ENCODE peak calls at places on chromosomes 11 and 22, in seven cellular contexts. P is Caco-2; D is cardiac muscle cell; E is adrenal gland; V is uterus; X is GM23248; G is CD8-positive, alpha-beta T cell. A is an unnamed sample. For H3K4me1 and H3K9me3, the result is how much of the 10 kb centered on the place peaks cover.

GRCh38 chr11:503179-503981 is 3.7 kb downstream of the RNH1 start:
- DNase-seq in P (no peak), D (no peak), E (peak), V (peak), X (peak), G (no peak), A (no peak)

GRCh38 chr11:106156290-106156937 is 79.0 kb downstream of the AASDHPPT start:
- DNase-seq in P (peak), D (peak), E (peak), V (peak), X (peak), G (no peak), A (no peak)

GRCh38 chr11:76663912-76664440 is 6.6 kb downstream of the LRRC32 start:
- DNase-seq in P (no peak), D (no peak), E (no peak), V (no peak), X (no peak), G (no peak), A (no peak)

GRCh38 chr11:37115963-37116362 is 517.9 kb upstream of the RAG2 start:
- DNase-seq in P (no peak), D (no peak), E (no peak), V (no peak), X (no peak), G (no peak), A (no peak)

GRCh38 chr11:25576320-25576719 is 755.6 kb upstream of the ANO3 start:
- DNase-seq in P (no peak), D (no peak), E (no peak), V (no peak), X (no peak), G (no peak), A (no peak)

GRCh38 chr11:123434262-123434661 is 4.2 kb downstream of the GRAMD1B start:
- DNase-seq in P (peak), D (no peak), E (no peak), V (no peak), X (peak), G (no peak), A (peak)

GRCh38 chr11:13094930-13095687 is 86.0 kb downstream of the RASSF10 start:
- DNase-seq in P (peak), D (no peak), E (no peak), V (no peak), X (no peak), G (no peak), A (no peak)

GRCh38 chr11:134332189-134332631 is 422 bp downstream of the GLB1L2 start:
- DNase-seq in P (peak), D (peak), E (peak), V (peak), X (no peak), G (no peak), A (peak)

GRCh38 chr22:48822278-48823233 is 1005.1 kb downstream of the BRD1 start:
- DNase-seq in P (no peak), D (no peak), E (no peak), V (no peak), X (no peak), G (no peak), A (peak)

GRCh38 chr11:18229501-18229900 is 7.1 kb downstream of the SAA4 start:
- DNase-seq in P (no peak), D (no peak), E (no peak), V (no peak), X (no peak), G (no peak), A (no peak)
- H3K4me1 ChIP-seq in P (under half), D (under half), E (under half), V (under half), X (under half), G (under half), A (under half)

DNA sequence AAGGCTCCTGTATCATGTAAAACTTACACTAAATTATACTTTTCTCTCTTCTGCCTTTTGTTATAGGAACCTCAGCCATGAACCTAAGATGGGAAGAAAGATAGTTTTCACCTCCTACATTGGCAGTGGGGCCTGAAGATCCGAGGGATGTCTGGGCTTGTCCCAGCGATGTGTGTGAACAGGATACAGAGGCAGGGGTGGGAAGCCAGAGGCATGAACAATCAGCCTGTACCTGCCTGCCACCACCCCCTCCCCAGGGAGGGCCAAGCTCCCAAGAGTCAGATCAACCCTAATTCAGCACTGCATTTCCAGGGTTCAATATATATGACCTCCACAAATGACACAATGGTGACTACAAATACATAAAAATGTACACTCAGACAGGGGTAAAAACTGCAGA is 9.4 kb downstream of the KIAA0930 start:
- DNase-seq in P (no peak), D (no peak), E (no peak), V (no peak), X (no peak), G (no peak), A (no peak)
- H3K9me3 ChIP-seq in P (under half), D (under half), E (under half), V (under half), X (under half), G (under half), A (under half)

GRCh38 chr22:50191041-50191740 is 5.5 kb downstream of the TRABD start:
- DNase-seq in P (no peak), D (peak), E (no peak), V (no peak), X (no peak), G (peak), A (peak)
- H3K4me3 ChIP-seq in P (no peak), D (no peak), E (peak), V (peak), X (peak), G (peak), A (peak)

GRCh38 chr11:46404476-46405017 is 13.0 kb upstream of the CHRM4 start:
- DNase-seq in P (no peak), D (no peak), E (no peak), V (no peak), X (peak), G (no peak), A (no peak)
- H3K4me1 ChIP-seq in P (under half), D (under half), E (under half), V (under half), X (under half), G (under half), A (under half)

DNA sequence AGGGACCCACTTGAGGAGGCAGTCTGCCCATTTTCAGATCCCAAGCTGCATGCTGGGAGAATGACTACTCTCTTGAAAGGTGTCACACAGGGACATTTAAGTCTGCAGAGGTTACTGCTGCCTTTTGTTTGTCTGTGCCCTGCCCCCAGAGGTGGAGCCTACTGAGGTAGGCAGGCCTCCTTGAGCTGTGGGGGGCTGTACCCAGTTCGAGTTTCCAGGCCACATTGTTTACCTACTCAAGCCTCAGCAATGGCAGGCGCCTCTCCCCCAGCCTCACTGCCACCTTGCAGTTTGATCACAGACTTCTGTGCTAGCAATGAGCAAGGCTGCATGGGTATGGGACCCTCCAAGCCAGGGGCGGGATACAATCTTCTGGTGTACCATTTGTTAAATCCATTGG is 126.0 kb downstream of the OR4A5 start:
- DNase-seq in P (no peak), D (no peak), E (no peak), V (no peak), X (no peak), G (no peak), A (no peak)
- H3K9me3 ChIP-seq in P (under half), D (under half), E (under half), V (under half), X (under half), G (under half), A (under half)

DNA sequence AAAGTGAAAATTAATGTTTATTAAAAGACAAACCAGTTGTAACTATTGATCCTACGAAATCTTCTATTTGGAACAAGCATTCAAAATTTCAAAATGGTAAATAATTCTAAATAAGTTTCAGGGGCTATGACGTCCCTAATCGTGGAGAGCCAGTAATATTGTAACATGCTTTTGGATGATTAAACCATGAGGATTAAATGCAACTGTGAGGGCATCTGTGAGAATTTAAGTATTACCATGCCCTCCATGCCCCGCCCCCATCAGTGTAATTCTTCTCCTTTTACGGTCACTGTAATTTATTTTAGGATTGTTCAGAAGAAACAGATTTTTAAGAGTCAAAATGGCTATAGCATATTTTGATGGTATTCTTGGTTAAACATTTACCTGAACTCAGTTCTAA is 133.2 kb downstream of the APOL5 start:
- DNase-seq in P (no peak), D (no peak), E (no peak), V (no peak), X (no peak), G (no peak), A (no peak)
- H3K4me3 ChIP-seq in P (no peak), D (no peak), E (no peak), V (no peak), X (no peak), G (no peak), A (no peak)

A was measured in naive thymus-derived CD4-positive, alpha-beta T cell.